ENCODE peak calls at places on chromosomes 1 and 21, in eight cellular contexts. One of them, this sample, is unnamed.

GRCh38 chr1:180482425-180483275 is 19.7 kb downstream of the ACBD6 start:
- DNase-seq in uterus: no peak
- DNase-seq in stomach: no peak
- DNase-seq in upper lobe of left lung: no peak
- DNase-seq in HCT116: no peak
- DNase-seq in body of pancreas: no peak
- DNase-seq in tibial nerve: no peak
- DNase-seq in Peyer's patch: no peak
- DNase-seq in this sample: no peak

GRCh38 chr1:3904843-3905185 is 4.7 kb upstream of the C1orf174 start:
- DNase-seq in uterus: no peak
- DNase-seq in tibial nerve: no peak
- DNase-seq in Peyer's patch: no peak
- DNase-seq in stomach: no peak
- DNase-seq in HCT116: no peak
- DNase-seq in upper lobe of left lung: no peak
- DNase-seq in body of pancreas: peak; percentile 4
- DNase-seq in this sample: no peak

GRCh38 chr1:79614762-79615161 is 608.2 kb upstream of the ADGRL4 start:
- DNase-seq in stomach: no peak
- DNase-seq in uterus: no peak
- DNase-seq in upper lobe of left lung: no peak
- DNase-seq in body of pancreas: no peak
- DNase-seq in HCT116: no peak
- DNase-seq in Peyer's patch: no peak
- DNase-seq in tibial nerve: no peak
- DNase-seq in this sample: no peak

GRCh38 chr1:113103048-113103447 is 30.1 kb downstream of the LRIG2 start:
- DNase-seq in body of pancreas: no peak
- DNase-seq in tibial nerve: no peak
- DNase-seq in stomach: no peak
- DNase-seq in upper lobe of left lung: no peak
- DNase-seq in Peyer's patch: no peak
- DNase-seq in uterus: no peak
- DNase-seq in HCT116: peak; percentile 0
- DNase-seq in this sample: no peak

GRCh38 chr21:26297856-26298255 is 127.3 kb upstream of the APP start:
- DNase-seq in HCT116: no peak
- DNase-seq in body of pancreas: no peak
- DNase-seq in uterus: no peak
- DNase-seq in stomach: no peak
- DNase-seq in tibial nerve: no peak
- DNase-seq in Peyer's patch: no peak
- DNase-seq in upper lobe of left lung: no peak
- DNase-seq in this sample: no peak

GRCh38 chr1:206518743-206519142 is 11.4 kb downstream of the RASSF5 start:
- DNase-seq in HCT116: no peak
- DNase-seq in body of pancreas: no peak
- DNase-seq in uterus: no peak
- DNase-seq in tibial nerve: no peak
- DNase-seq in stomach: no peak
- DNase-seq in Peyer's patch: no peak
- DNase-seq in upper lobe of left lung: no peak
- DNase-seq in this sample: no peak

GRCh38 chr1:66271904-66272254 is 262.1 kb upstream of the SGIP1 start:
- DNase-seq in stomach: no peak
- DNase-seq in uterus: peak; percentile 56
- DNase-seq in upper lobe of left lung: no peak
- DNase-seq in HCT116: no peak
- DNase-seq in Peyer's patch: peak; percentile 53
- DNase-seq in body of pancreas: peak; percentile 22
- DNase-seq in tibial nerve: peak; percentile 47
- DNase-seq in this sample: peak; percentile 50

GRCh38 chr1:8031176-8031785 is 5.2 kb upstream of the ERRFI1 start:
- DNase-seq in uterus: no peak
- DNase-seq in stomach: no peak
- DNase-seq in tibial nerve: no peak
- DNase-seq in HCT116: no peak
- DNase-seq in upper lobe of left lung: no peak
- DNase-seq in body of pancreas: peak; percentile 45
- DNase-seq in Peyer's patch: no peak
- DNase-seq in this sample: no peak

GRCh38 chr1:62034790-62035189 is 159.9 kb upstream of the L1TD1 start:
- DNase-seq in uterus: no peak
- DNase-seq in upper lobe of left lung: no peak
- DNase-seq in tibial nerve: no peak
- DNase-seq in body of pancreas: no peak
- DNase-seq in HCT116: no peak
- DNase-seq in stomach: no peak
- DNase-seq in Peyer's patch: no peak
- DNase-seq in this sample: no peak

GRCh38 chr1:101284622-101285218 is 47.9 kb downstream of the S1PR1 start:
- DNase-seq in tibial nerve: no peak
- DNase-seq in Peyer's patch: no peak
- DNase-seq in HCT116: no peak
- DNase-seq in upper lobe of left lung: no peak
- DNase-seq in stomach: no peak
- DNase-seq in body of pancreas: no peak
- DNase-seq in uterus: no peak
- DNase-seq in this sample: no peak

GRCh38 chr1:35278886-35279554 is 10.5 kb downstream of the ZMYM4 start:
- DNase-seq in tibial nerve: no peak
- DNase-seq in stomach: no peak
- DNase-seq in upper lobe of left lung: no peak
- DNase-seq in body of pancreas: no peak
- DNase-seq in HCT116: no peak
- DNase-seq in Peyer's patch: no peak
- DNase-seq in uterus: no peak
- DNase-seq in this sample: no peak

GRCh38 chr1:201481761-201482493 is 12.9 kb upstream of the PHLDA3 start:
- DNase-seq in HCT116: peak; percentile 76
- DNase-seq in tibial nerve: peak; percentile 74
- DNase-seq in body of pancreas: peak; percentile 90
- DNase-seq in uterus: peak; percentile 91
- DNase-seq in stomach: peak; percentile 87
- DNase-seq in upper lobe of left lung: peak; percentile 92
- DNase-seq in Peyer's patch: peak; percentile 90
- DNase-seq in this sample: peak; percentile 78

GRCh38 chr1:25117233-25117823 is 115.0 kb downstream of the SYF2 start:
- DNase-seq in tibial nerve: no peak
- DNase-seq in body of pancreas: no peak
- DNase-seq in stomach: peak; percentile 38
- DNase-seq in Peyer's patch: peak; percentile 71
- DNase-seq in upper lobe of left lung: no peak
- DNase-seq in uterus: no peak
- DNase-seq in HCT116: peak; percentile 48
- DNase-seq in this sample: no peak

DNA sequence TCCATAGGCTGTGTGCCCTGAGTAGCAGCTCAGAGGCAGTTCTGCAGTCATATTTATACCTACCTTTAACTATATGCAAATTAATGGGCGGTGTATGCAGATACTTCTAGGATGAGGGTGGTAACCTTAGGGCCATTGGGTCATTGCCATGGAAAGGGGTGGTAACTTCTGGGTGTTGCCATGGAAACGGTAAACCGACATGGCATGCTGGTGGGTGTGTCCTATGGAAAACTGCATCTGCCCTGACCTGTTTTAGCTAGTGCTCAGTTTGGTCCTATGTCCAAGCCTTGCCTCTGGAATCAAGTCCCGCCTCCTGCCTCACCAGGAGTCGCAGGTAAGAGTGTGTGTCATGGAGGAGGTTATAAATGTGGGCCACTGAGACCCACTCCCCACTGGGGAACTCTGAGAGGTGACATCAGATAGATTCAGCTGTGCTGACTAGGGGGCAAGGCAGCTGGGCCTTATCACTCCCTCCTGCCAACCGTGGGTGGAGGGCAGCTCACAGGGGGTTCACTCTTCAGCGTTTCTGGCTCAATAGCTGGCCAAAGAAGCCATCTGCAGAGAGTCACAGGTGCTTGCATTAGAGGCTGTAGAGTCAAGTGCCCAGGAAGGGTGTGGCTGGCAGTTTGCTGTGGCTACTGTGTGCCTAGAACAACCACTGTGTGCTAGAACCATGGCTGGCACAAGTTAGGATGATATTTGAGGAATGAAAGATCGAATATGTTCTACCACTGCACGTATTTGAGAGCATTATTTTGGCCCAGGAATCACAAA is 19.0 kb downstream of the BACE2 start:
- DNase-seq in upper lobe of left lung: no peak
- DNase-seq in stomach: no peak
- DNase-seq in Peyer's patch: no peak
- DNase-seq in HCT116: no peak
- DNase-seq in tibial nerve: no peak
- DNase-seq in body of pancreas: no peak
- DNase-seq in uterus: no peak
- DNase-seq in this sample: no peak
- TF ChIP-seq POLR2A in upper lobe of left lung: no peak
- TF ChIP-seq POLR2A in stomach: no peak
- TF ChIP-seq POLR2A in Peyer's patch: no peak
- TF ChIP-seq POLR2A in HCT116: no peak
- TF ChIP-seq POLR2A in tibial nerve: no peak
- TF ChIP-seq POLR2A in body of pancreas: no peak
- TF ChIP-seq POLR2A in uterus: no peak
- TF ChIP-seq POLR2A in this sample: no peak

DNA sequence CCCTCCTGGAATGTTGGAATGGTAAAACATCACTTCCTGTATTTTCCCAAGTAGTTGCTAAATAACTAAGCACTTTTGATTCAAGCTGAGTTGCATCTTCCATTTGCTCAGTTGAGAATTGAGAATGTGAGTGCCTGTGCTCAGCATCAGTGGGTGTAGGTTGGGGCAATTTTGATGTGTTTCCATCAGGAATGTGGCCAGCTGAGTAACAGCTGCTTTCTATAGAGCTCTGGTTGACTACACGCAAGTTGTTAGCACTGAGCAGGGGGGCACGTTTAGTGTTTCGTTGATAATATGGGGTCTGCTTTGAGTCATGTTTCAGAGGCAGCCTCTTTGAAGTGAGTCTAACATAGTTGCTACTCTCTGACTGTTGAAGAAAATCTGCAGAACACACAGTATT is 41.5 kb downstream of the LRRC53 start:
- DNase-seq in stomach: no peak
- DNase-seq in uterus: no peak
- DNase-seq in HCT116: no peak
- DNase-seq in body of pancreas: no peak
- DNase-seq in Peyer's patch: no peak
- DNase-seq in upper lobe of left lung: no peak
- DNase-seq in tibial nerve: no peak
- DNase-seq in this sample: no peak
- H3K27ac ChIP-seq in stomach: no peak overlapping the region
- H3K27ac ChIP-seq in uterus: peak overlapping the region; percentile 43
- H3K27ac ChIP-seq in HCT116: no peak overlapping the region
- H3K27ac ChIP-seq in body of pancreas: no peak overlapping the region
- H3K27ac ChIP-seq in Peyer's patch: no peak overlapping the region
- H3K27ac ChIP-seq in upper lobe of left lung: no peak overlapping the region
- H3K27ac ChIP-seq in tibial nerve: no peak overlapping the region
- H3K27ac ChIP-seq in this sample: no peak overlapping the region

DNA sequence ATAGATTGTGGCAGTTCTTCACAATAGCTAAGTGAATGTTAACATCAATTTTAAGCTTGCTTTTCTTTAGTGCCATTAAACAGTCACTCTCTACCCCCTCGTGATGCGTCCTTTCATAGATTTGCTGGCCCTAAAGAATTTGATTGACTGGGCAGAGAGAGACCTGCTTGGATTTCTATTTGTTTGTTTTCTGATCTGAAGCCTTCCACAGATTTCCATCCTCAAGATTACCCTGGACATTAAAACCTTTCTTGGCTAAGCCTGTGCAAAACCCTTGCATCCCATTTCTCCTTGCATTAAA is 17.8 kb downstream of the C1orf21 start:
- DNase-seq in Peyer's patch: no peak
- DNase-seq in stomach: no peak
- DNase-seq in body of pancreas: no peak
- DNase-seq in upper lobe of left lung: no peak
- DNase-seq in uterus: no peak
- DNase-seq in tibial nerve: no peak
- DNase-seq in HCT116: no peak
- DNase-seq in this sample: no peak
- H3K4me3 ChIP-seq in Peyer's patch: no peak overlapping the region
- H3K4me3 ChIP-seq in stomach: no peak overlapping the region
- H3K4me3 ChIP-seq in body of pancreas: no peak overlapping the region
- H3K4me3 ChIP-seq in upper lobe of left lung: no peak overlapping the region
- H3K4me3 ChIP-seq in uterus: no peak overlapping the region
- H3K4me3 ChIP-seq in tibial nerve: no peak overlapping the region
- H3K4me3 ChIP-seq in HCT116: no peak overlapping the region
- H3K4me3 ChIP-seq in this sample: no peak overlapping the region

GRCh38 chr1:116770625-116771024 is 16.4 kb downstream of the CD2 start:
- DNase-seq in tibial nerve: no peak
- DNase-seq in stomach: no peak
- DNase-seq in body of pancreas: no peak
- DNase-seq in Peyer's patch: no peak
- DNase-seq in HCT116: no peak
- DNase-seq in uterus: no peak
- DNase-seq in upper lobe of left lung: no peak
- DNase-seq in this sample: no peak
- TF ChIP-seq POLR2A in tibial nerve: no peak
- TF ChIP-seq POLR2A in stomach: no peak
- TF ChIP-seq POLR2A in body of pancreas: no peak
- TF ChIP-seq POLR2A in Peyer's patch: no peak
- TF ChIP-seq POLR2A in HCT116: no peak
- TF ChIP-seq POLR2A in uterus: no peak
- TF ChIP-seq POLR2A in upper lobe of left lung: no peak
- TF ChIP-seq POLR2A in this sample: no peak

DNA sequence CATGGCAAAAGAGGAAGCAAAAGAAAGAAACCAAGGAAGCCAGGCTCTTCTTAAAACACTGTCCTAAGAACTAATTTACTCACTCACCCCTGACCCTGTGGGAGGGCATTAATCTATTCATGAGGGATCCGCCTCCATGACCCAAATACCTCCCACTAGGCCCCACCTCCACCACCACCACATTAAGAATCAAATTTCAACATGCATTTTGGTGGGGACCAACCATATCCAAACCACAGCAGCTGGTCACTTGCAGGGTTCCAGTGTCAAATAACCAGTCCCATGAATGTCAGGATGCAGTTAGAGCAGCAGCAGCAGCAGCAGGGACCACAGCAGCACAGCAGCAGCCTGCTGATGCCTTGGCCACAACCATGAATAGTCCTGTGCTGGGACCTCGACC is 83.8 kb downstream of the ZC3H11B start:
- DNase-seq in Peyer's patch: no peak
- DNase-seq in HCT116: no peak
- DNase-seq in uterus: no peak
- DNase-seq in body of pancreas: no peak
- DNase-seq in tibial nerve: no peak
- DNase-seq in upper lobe of left lung: peak; percentile 5
- DNase-seq in stomach: no peak
- DNase-seq in this sample: no peak
- H3K27ac ChIP-seq in Peyer's patch: no peak overlapping the region
- H3K27ac ChIP-seq in HCT116: no peak overlapping the region
- H3K27ac ChIP-seq in uterus: no peak overlapping the region
- H3K27ac ChIP-seq in body of pancreas: no peak overlapping the region
- H3K27ac ChIP-seq in tibial nerve: no peak overlapping the region
- H3K27ac ChIP-seq in upper lobe of left lung: no peak overlapping the region
- H3K27ac ChIP-seq in stomach: no peak overlapping the region
- H3K27ac ChIP-seq in this sample: no peak overlapping the region

This sample was measured in gastrocnemius medialis.